ENCODE peak calls at places on chromosomes 12 and 14, in nine cellular contexts. F is H4; L is progenitor cell of endocrine pancreas; U is immature natural killer cell; E is H9; Q is GM12878; M is stimulated activated CD4-positive, alpha-beta T cell treated with anti-CD3 and anti-CD28 coated beads, Interleukin-1b, Interleukin-23, amount 100 ng/mL, for 24 hours; C is left colon; J is left lung. K is an unnamed sample.

GRCh38 chr14:65142429-65142828 is 40.1 kb upstream of the MAX start:
- DNase-seq in F (no peak), L (no peak), U (no peak), E (no peak), Q (no peak), M (no peak), C (no peak), J (no peak), K (no peak)

GRCh38 chr12:70049596-70050360 is 193.5 kb upstream of the CNOT2 start:
- DNase-seq in F (no peak), L (no peak), U (peak), E (no peak), Q (peak), M (no peak), C (no peak), J (no peak), K (no peak)

GRCh38 chr14:45249847-45250575 is 3.0 kb downstream of the MIS18BP1 start:
- DNase-seq in F (peak), L (no peak), U (peak), E (no peak), Q (no peak), M (no peak), C (no peak), J (no peak), K (no peak)

GRCh38 chr14:102028733-102029132 is 58.1 kb downstream of the HSP90AA1 start:
- DNase-seq in F (peak), L (no peak), U (no peak), E (no peak), Q (no peak), M (no peak), C (peak), J (no peak), K (no peak)

GRCh38 chr12:87120440-87120839 is 864.2 kb upstream of the MGAT4C start:
- DNase-seq in F (peak), L (no peak), U (no peak), E (no peak), Q (no peak), M (no peak), C (no peak), J (no peak), K (no peak)

GRCh38 chr12:102824218-102824835 is 92.7 kb downstream of the PAH start:
- DNase-seq in F (no peak), L (peak), U (no peak), E (peak), Q (no peak), M (no peak), C (no peak), J (peak), K (no peak)

GRCh38 chr12:109731231-109731731 is 17.7 kb downstream of the FAM222A start:
- DNase-seq in F (no peak), L (no peak), U (no peak), E (peak), Q (no peak), M (no peak), C (no peak), J (peak), K (no peak)

GRCh38 chr14:58884442-58884841 is 246.7 kb downstream of the DACT1 start:
- DNase-seq in F (no peak), L (no peak), U (no peak), E (no peak), Q (no peak), M (no peak), C (no peak), J (no peak), K (no peak)

GRCh38 chr12:6949063-6949594 is 2.0 kb upstream of the PTPN6 start:
- DNase-seq in F (no peak), L (no peak), U (peak), E (no peak), Q (no peak), M (no peak), C (no peak), J (peak), K (no peak)

GRCh38 chr14:100824156-100824555 is 1.8 kb upstream of the MEG3 start:
- DNase-seq in F (no peak), L (no peak), U (no peak), E (peak), Q (no peak), M (no peak), C (peak), J (no peak), K (no peak)

GRCh38 chr12:2221030-2221621 is 168.3 kb downstream of the CACNA1C start:
- DNase-seq in F (no peak), L (no peak), U (no peak), E (no peak), Q (no peak), M (no peak), C (no peak), J (no peak), K (no peak)

K was measured in SIG-M5.